ENCODE peak calls at places on chromosomes 2 and 18, in ten cellular contexts. One of them, this sample, is unnamed.
A peak's percentile ranks its signal among the peaks of the same experiment; 100 is the strongest.

GRCh38 chr2:101985793-101986164 is 6.0 kb upstream of the IL1R2 start:
- DNase-seq in cardiac muscle cell: no peak
- DNase-seq in Calu3: no peak
- DNase-seq in HCT116: no peak
- DNase-seq in H9: no peak
- DNase-seq in HFFc6: no peak
- DNase-seq in tibial artery: no peak
- DNase-seq in IMR-90: no peak
- DNase-seq in A549: no peak
- DNase-seq in AG09309: no peak
- DNase-seq in this sample: no peak

GRCh38 chr2:188598551-188598950 is 306.9 kb downstream of the GULP1 start:
- DNase-seq in cardiac muscle cell: no peak
- DNase-seq in Calu3: peak; percentile 7
- DNase-seq in HCT116: no peak
- DNase-seq in H9: no peak
- DNase-seq in HFFc6: no peak
- DNase-seq in tibial artery: peak; percentile 64
- DNase-seq in IMR-90: no peak
- DNase-seq in A549: peak; percentile 48
- DNase-seq in AG09309: no peak
- DNase-seq in this sample: no peak

GRCh38 chr2:233807966-233808892 is 30.1 kb downstream of the MROH2A start:
- DNase-seq in cardiac muscle cell: no peak
- DNase-seq in Calu3: no peak
- DNase-seq in HCT116: no peak
- DNase-seq in H9: peak; percentile 17
- DNase-seq in HFFc6: no peak
- DNase-seq in tibial artery: peak; percentile 35
- DNase-seq in IMR-90: no peak
- DNase-seq in A549: no peak
- DNase-seq in AG09309: no peak
- DNase-seq in this sample: peak; percentile 13

GRCh38 chr18:60075477-60075876 is 175.7 kb downstream of the PMAIP1 start:
- DNase-seq in cardiac muscle cell: no peak
- DNase-seq in Calu3: no peak
- DNase-seq in HCT116: no peak
- DNase-seq in H9: no peak
- DNase-seq in HFFc6: no peak
- DNase-seq in tibial artery: peak; percentile 59
- DNase-seq in IMR-90: no peak
- DNase-seq in A549: no peak
- DNase-seq in AG09309: no peak
- DNase-seq in this sample: no peak

GRCh38 chr18:37419272-37419671 is 146.3 kb downstream of the CELF4 start:
- DNase-seq in cardiac muscle cell: no peak
- DNase-seq in Calu3: no peak
- DNase-seq in HCT116: no peak
- DNase-seq in H9: no peak
- DNase-seq in HFFc6: peak; percentile 76
- DNase-seq in tibial artery: no peak
- DNase-seq in IMR-90: peak; percentile 12
- DNase-seq in A549: peak; percentile 42
- DNase-seq in AG09309: no peak
- DNase-seq in this sample: no peak

GRCh38 chr2:238294046-238294392 is 5.6 kb upstream of the PER2 start:
- DNase-seq in cardiac muscle cell: no peak
- DNase-seq in Calu3: no peak
- DNase-seq in HCT116: no peak
- DNase-seq in H9: no peak
- DNase-seq in HFFc6: no peak
- DNase-seq in tibial artery: no peak
- DNase-seq in IMR-90: no peak
- DNase-seq in A549: no peak
- DNase-seq in AG09309: no peak
- DNase-seq in this sample: no peak

GRCh38 chr18:46474487-46475366 is 182.3 kb downstream of the LOXHD1 start:
- DNase-seq in cardiac muscle cell: peak; percentile 23
- DNase-seq in Calu3: no peak
- DNase-seq in HCT116: no peak
- DNase-seq in H9: no peak
- DNase-seq in HFFc6: no peak
- DNase-seq in tibial artery: no peak
- DNase-seq in IMR-90: no peak
- DNase-seq in A549: no peak
- DNase-seq in AG09309: no peak
- DNase-seq in this sample: no peak

GRCh38 chr2:43075906-43076585 is 150.4 kb downstream of the ZFP36L2 start:
- DNase-seq in cardiac muscle cell: no peak
- DNase-seq in Calu3: no peak
- DNase-seq in HCT116: no peak
- DNase-seq in H9: no peak
- DNase-seq in HFFc6: peak; percentile 74
- DNase-seq in tibial artery: peak; percentile 83
- DNase-seq in IMR-90: peak; percentile 86
- DNase-seq in A549: peak; percentile 58
- DNase-seq in AG09309: peak; percentile 37
- DNase-seq in this sample: no peak

GRCh38 chr2:183729380-183729779 is 605.1 kb downstream of the NUP35 start:
- DNase-seq in cardiac muscle cell: no peak
- DNase-seq in Calu3: no peak
- DNase-seq in HCT116: no peak
- DNase-seq in H9: no peak
- DNase-seq in HFFc6: no peak
- DNase-seq in tibial artery: no peak
- DNase-seq in IMR-90: no peak
- DNase-seq in A549: no peak
- DNase-seq in AG09309: no peak
- DNase-seq in this sample: no peak

GRCh38 chr2:28594369-28595108 is 98.7 kb downstream of the PLB1 start:
- DNase-seq in cardiac muscle cell: peak; percentile 92
- DNase-seq in Calu3: peak; percentile 94
- DNase-seq in HCT116: peak; percentile 88
- DNase-seq in H9: peak; percentile 92
- DNase-seq in HFFc6: peak; percentile 73
- DNase-seq in tibial artery: peak; percentile 94
- DNase-seq in IMR-90: peak; percentile 82
- DNase-seq in A549: peak; percentile 89
- DNase-seq in AG09309: peak; percentile 28
- DNase-seq in this sample: peak; percentile 79

GRCh38 chr2:74223941-74224770 is 25.7 kb downstream of the MTHFD2 start:
- DNase-seq in cardiac muscle cell: no peak
- DNase-seq in Calu3: no peak
- DNase-seq in HCT116: no peak
- DNase-seq in H9: no peak
- DNase-seq in HFFc6: no peak
- DNase-seq in tibial artery: no peak
- DNase-seq in IMR-90: peak; percentile 21
- DNase-seq in A549: no peak
- DNase-seq in AG09309: no peak
- DNase-seq in this sample: no peak

GRCh38 chr2:54416166-54416798 is 39.8 kb upstream of the SPTBN1 start:
- DNase-seq in cardiac muscle cell: no peak
- DNase-seq in Calu3: peak; percentile 74
- DNase-seq in HCT116: no peak
- DNase-seq in H9: no peak
- DNase-seq in HFFc6: no peak
- DNase-seq in tibial artery: no peak
- DNase-seq in IMR-90: peak; percentile 37
- DNase-seq in A549: no peak
- DNase-seq in AG09309: no peak
- DNase-seq in this sample: no peak

GRCh38 chr2:74206180-74206688 is 7.8 kb downstream of the MTHFD2 start:
- DNase-seq in cardiac muscle cell: no peak
- DNase-seq in Calu3: no peak
- DNase-seq in HCT116: no peak
- DNase-seq in H9: no peak
- DNase-seq in HFFc6: no peak
- DNase-seq in tibial artery: no peak
- DNase-seq in IMR-90: peak; percentile 65
- DNase-seq in A549: no peak
- DNase-seq in AG09309: no peak
- DNase-seq in this sample: peak; percentile 47

GRCh38 chr2:41400057-41400665 is 647.7 kb upstream of the PKDCC start:
- DNase-seq in cardiac muscle cell: peak; percentile 70
- DNase-seq in Calu3: peak; percentile 41
- DNase-seq in HCT116: no peak
- DNase-seq in H9: peak; percentile 40
- DNase-seq in HFFc6: no peak
- DNase-seq in tibial artery: no peak
- DNase-seq in IMR-90: no peak
- DNase-seq in A549: peak; percentile 37
- DNase-seq in AG09309: no peak
- DNase-seq in this sample: no peak
- TF ChIP-seq CTCF in cardiac muscle cell: peak; percentile 30
- TF ChIP-seq CTCF in Calu3: peak; percentile 28
- TF ChIP-seq CTCF in HCT116: no peak
- TF ChIP-seq CTCF in H9: peak; percentile 65
- TF ChIP-seq CTCF in HFFc6: peak; percentile 47
- TF ChIP-seq CTCF in tibial artery: no peak
- TF ChIP-seq CTCF in IMR-90: peak; percentile 31
- TF ChIP-seq CTCF in A549: peak; percentile 28
- TF ChIP-seq CTCF in AG09309: no peak
- TF ChIP-seq CTCF in this sample: no peak

GRCh38 chr2:64978514-64979268 is 10.5 kb upstream of the SLC1A4 start:
- DNase-seq in cardiac muscle cell: no peak
- DNase-seq in Calu3: no peak
- DNase-seq in HCT116: peak; percentile 6
- DNase-seq in H9: no peak
- DNase-seq in HFFc6: peak; percentile 25
- DNase-seq in tibial artery: no peak
- DNase-seq in IMR-90: peak; percentile 64
- DNase-seq in A549: peak; percentile 37
- DNase-seq in AG09309: no peak
- DNase-seq in this sample: no peak
- TF ChIP-seq CTCF in cardiac muscle cell: peak; percentile 34
- TF ChIP-seq CTCF in Calu3: no peak
- TF ChIP-seq CTCF in HCT116: peak; percentile 23
- TF ChIP-seq CTCF in H9: peak; percentile 53
- TF ChIP-seq CTCF in HFFc6: peak; percentile 51
- TF ChIP-seq CTCF in tibial artery: no peak
- TF ChIP-seq CTCF in IMR-90: peak; percentile 16
- TF ChIP-seq CTCF in A549: peak; percentile 34
- TF ChIP-seq CTCF in AG09309: no peak
- TF ChIP-seq CTCF in this sample: peak; percentile 19

GRCh38 chr2:80311304-80311703 is 6.8 kb upstream of the LRRTM1 start:
- DNase-seq in cardiac muscle cell: no peak
- DNase-seq in Calu3: no peak
- DNase-seq in HCT116: no peak
- DNase-seq in H9: no peak
- DNase-seq in HFFc6: no peak
- DNase-seq in tibial artery: no peak
- DNase-seq in IMR-90: no peak
- DNase-seq in A549: no peak
- DNase-seq in AG09309: no peak
- DNase-seq in this sample: no peak

GRCh38 chr2:80312282-80312839 is 7.8 kb upstream of the LRRTM1 start:
- DNase-seq in cardiac muscle cell: no peak
- DNase-seq in Calu3: no peak
- DNase-seq in HCT116: no peak
- DNase-seq in H9: no peak
- DNase-seq in HFFc6: no peak
- DNase-seq in tibial artery: no peak
- DNase-seq in IMR-90: no peak
- DNase-seq in A549: no peak
- DNase-seq in AG09309: no peak
- DNase-seq in this sample: no peak
- TF ChIP-seq CTCF in cardiac muscle cell: no peak
- TF ChIP-seq CTCF in Calu3: no peak
- TF ChIP-seq CTCF in HCT116: no peak
- TF ChIP-seq CTCF in H9: no peak
- TF ChIP-seq CTCF in HFFc6: no peak
- TF ChIP-seq CTCF in tibial artery: no peak
- TF ChIP-seq CTCF in IMR-90: no peak
- TF ChIP-seq CTCF in A549: no peak
- TF ChIP-seq CTCF in AG09309: no peak
- TF ChIP-seq CTCF in this sample: no peak

GRCh38 chr2:26772064-26773001 is 8.2 kb downstream of the SLC35F6 start:
- DNase-seq in cardiac muscle cell: no peak
- DNase-seq in Calu3: peak; percentile 30
- DNase-seq in HCT116: no peak
- DNase-seq in H9: no peak
- DNase-seq in HFFc6: peak; percentile 50
- DNase-seq in tibial artery: peak; percentile 98
- DNase-seq in IMR-90: peak; percentile 38
- DNase-seq in A549: peak; percentile 77
- DNase-seq in AG09309: no peak
- DNase-seq in this sample: peak; percentile 31

GRCh38 chr2:26768759-26769500 is 4.8 kb downstream of the SLC35F6 start:
- DNase-seq in cardiac muscle cell: no peak
- DNase-seq in Calu3: peak; percentile 55
- DNase-seq in HCT116: peak; percentile 82
- DNase-seq in H9: no peak
- DNase-seq in HFFc6: no peak
- DNase-seq in tibial artery: peak; percentile 92
- DNase-seq in IMR-90: no peak
- DNase-seq in A549: peak; percentile 69
- DNase-seq in AG09309: no peak
- DNase-seq in this sample: peak; percentile 52

GRCh38 chr2:26769501-26769850 is 5.4 kb downstream of the SLC35F6 start:
- DNase-seq in cardiac muscle cell: no peak
- DNase-seq in Calu3: no peak
- DNase-seq in HCT116: no peak
- DNase-seq in H9: no peak
- DNase-seq in HFFc6: no peak
- DNase-seq in tibial artery: no peak
- DNase-seq in IMR-90: no peak
- DNase-seq in A549: no peak
- DNase-seq in AG09309: no peak
- DNase-seq in this sample: no peak

GRCh38 chr2:26767894-26768487 is 3.9 kb downstream of the SLC35F6 start:
- DNase-seq in cardiac muscle cell: no peak
- DNase-seq in Calu3: no peak
- DNase-seq in HCT116: no peak
- DNase-seq in H9: no peak
- DNase-seq in HFFc6: no peak
- DNase-seq in tibial artery: no peak
- DNase-seq in IMR-90: no peak
- DNase-seq in A549: no peak
- DNase-seq in AG09309: no peak
- DNase-seq in this sample: no peak

DNA sequence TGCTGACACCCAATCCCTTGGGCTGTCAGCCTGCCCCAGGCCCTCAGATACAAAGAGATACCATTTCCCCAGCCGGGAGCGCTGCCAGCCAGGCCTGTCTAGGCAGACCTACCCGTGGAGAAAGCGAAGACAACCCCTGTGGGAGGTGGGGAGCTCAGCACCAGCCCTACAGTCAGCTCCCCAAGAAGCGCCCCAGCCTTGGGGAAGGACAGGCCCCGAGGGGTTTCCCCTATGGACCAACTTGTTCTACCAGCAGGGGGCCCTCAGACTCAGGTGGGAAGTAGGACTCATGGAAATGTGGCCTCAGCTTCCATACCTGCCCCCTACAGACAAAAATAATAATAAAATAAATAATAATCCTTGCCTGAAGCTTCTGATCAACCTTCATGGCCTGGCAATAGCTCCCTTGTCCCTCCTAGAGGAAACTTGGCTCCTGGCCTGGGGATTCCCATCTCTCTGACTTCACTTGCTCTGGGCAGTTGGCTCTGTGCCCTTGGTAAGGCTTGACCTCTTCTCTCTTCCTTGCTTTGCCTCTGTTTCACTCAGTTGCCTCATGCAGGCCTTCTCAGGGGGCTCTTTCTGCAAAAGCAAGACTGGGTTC is 7.0 kb downstream of the SLC35F6 start:
- DNase-seq in cardiac muscle cell: no peak
- DNase-seq in Calu3: peak; percentile 57
- DNase-seq in HCT116: no peak
- DNase-seq in H9: peak; percentile 43
- DNase-seq in HFFc6: peak; percentile 68
- DNase-seq in tibial artery: peak; percentile 92
- DNase-seq in IMR-90: peak; percentile 90
- DNase-seq in A549: peak; percentile 78
- DNase-seq in AG09309: peak; percentile 68
- DNase-seq in this sample: no peak
- TF ChIP-seq CTCF in cardiac muscle cell: peak; percentile 48
- TF ChIP-seq CTCF in Calu3: peak; percentile 57
- TF ChIP-seq CTCF in HCT116: peak; percentile 69
- TF ChIP-seq CTCF in H9: peak; percentile 51
- TF ChIP-seq CTCF in HFFc6: peak; percentile 75
- TF ChIP-seq CTCF in tibial artery: no peak
- TF ChIP-seq CTCF in IMR-90: peak; percentile 39
- TF ChIP-seq CTCF in A549: peak; percentile 50
- TF ChIP-seq CTCF in AG09309: peak; percentile 32
- TF ChIP-seq CTCF in this sample: no peak

This sample was measured in natural killer cell.